ENCODE peak calls at places on chromosome 22, in nine cellular contexts. One of them, this sample, is unnamed.

GRCh38 chr22:42132457-42132856 is 1.8 kb upstream of the CYP2D6 start:
- DNase-seq in endothelial cell: no peak
- DNase-seq in Kasumi-1: no peak
- DNase-seq in left lobe of liver: peak; percentile 59
- DNase-seq in stimulated activated CD8-positive, alpha-beta memory T cell treated with anti-CD3 and anti-CD28 coated beads, Interleukin-4, amount 100 ng/mL, for 4 hours: no peak
- DNase-seq in lung: no peak
- DNase-seq in activated naive CD8-positive, alpha-beta T cell treated with anti-CD3 and anti-CD28 coated beads for 36 hours: no peak
- DNase-seq in activated CD4-positive, alpha-beta T cell treated with anti-CD3 and anti-CD28 coated beads, Interleukin-2, amount 10 ng/mL, durations not matched to agents 7 days and 5 days: no peak
- DNase-seq in NCI-H187: no peak
- DNase-seq in this sample: no peak

GRCh38 chr22:25747245-25747944 is 5.4 kb downstream of the MYO18B start:
- DNase-seq in endothelial cell: no peak
- DNase-seq in Kasumi-1: no peak
- DNase-seq in left lobe of liver: no peak
- DNase-seq in stimulated activated CD8-positive, alpha-beta memory T cell treated with anti-CD3 and anti-CD28 coated beads, Interleukin-4, amount 100 ng/mL, for 4 hours: no peak
- DNase-seq in lung: peak; percentile 38
- DNase-seq in activated naive CD8-positive, alpha-beta T cell treated with anti-CD3 and anti-CD28 coated beads for 36 hours: no peak
- DNase-seq in activated CD4-positive, alpha-beta T cell treated with anti-CD3 and anti-CD28 coated beads, Interleukin-2, amount 10 ng/mL, durations not matched to agents 7 days and 5 days: no peak
- DNase-seq in NCI-H187: no peak
- DNase-seq in this sample: no peak

GRCh38 chr22:49951001-49951677 is 9.4 kb upstream of the PIM3 start:
- DNase-seq in endothelial cell: no peak
- DNase-seq in Kasumi-1: no peak
- DNase-seq in left lobe of liver: no peak
- DNase-seq in stimulated activated CD8-positive, alpha-beta memory T cell treated with anti-CD3 and anti-CD28 coated beads, Interleukin-4, amount 100 ng/mL, for 4 hours: peak; percentile 88
- DNase-seq in lung: peak; percentile 95
- DNase-seq in activated naive CD8-positive, alpha-beta T cell treated with anti-CD3 and anti-CD28 coated beads for 36 hours: no peak
- DNase-seq in activated CD4-positive, alpha-beta T cell treated with anti-CD3 and anti-CD28 coated beads, Interleukin-2, amount 10 ng/mL, durations not matched to agents 7 days and 5 days: peak; percentile 67
- DNase-seq in NCI-H187: no peak
- DNase-seq in this sample: no peak

GRCh38 chr22:36673821-36674220 is 29.7 kb downstream of the CACNG2 start:
- DNase-seq in endothelial cell: no peak
- DNase-seq in Kasumi-1: no peak
- DNase-seq in left lobe of liver: no peak
- DNase-seq in stimulated activated CD8-positive, alpha-beta memory T cell treated with anti-CD3 and anti-CD28 coated beads, Interleukin-4, amount 100 ng/mL, for 4 hours: no peak
- DNase-seq in lung: no peak
- DNase-seq in activated naive CD8-positive, alpha-beta T cell treated with anti-CD3 and anti-CD28 coated beads for 36 hours: no peak
- DNase-seq in activated CD4-positive, alpha-beta T cell treated with anti-CD3 and anti-CD28 coated beads, Interleukin-2, amount 10 ng/mL, durations not matched to agents 7 days and 5 days: no peak
- DNase-seq in NCI-H187: no peak
- DNase-seq in this sample: no peak

GRCh38 chr22:37681556-37682049 is 4.5 kb upstream of the NOL12 start:
- DNase-seq in endothelial cell: peak; percentile 70
- DNase-seq in Kasumi-1: peak; percentile 81
- DNase-seq in left lobe of liver: peak; percentile 86
- DNase-seq in stimulated activated CD8-positive, alpha-beta memory T cell treated with anti-CD3 and anti-CD28 coated beads, Interleukin-4, amount 100 ng/mL, for 4 hours: peak; percentile 50
- DNase-seq in lung: peak; percentile 80
- DNase-seq in activated naive CD8-positive, alpha-beta T cell treated with anti-CD3 and anti-CD28 coated beads for 36 hours: peak; percentile 75
- DNase-seq in activated CD4-positive, alpha-beta T cell treated with anti-CD3 and anti-CD28 coated beads, Interleukin-2, amount 10 ng/mL, durations not matched to agents 7 days and 5 days: peak; percentile 82
- DNase-seq in NCI-H187: no peak
- DNase-seq in this sample: no peak

GRCh38 chr22:43726296-43726695 is 85.8 kb downstream of the EFCAB6 start:
- DNase-seq in endothelial cell: no peak
- DNase-seq in Kasumi-1: no peak
- DNase-seq in left lobe of liver: no peak
- DNase-seq in stimulated activated CD8-positive, alpha-beta memory T cell treated with anti-CD3 and anti-CD28 coated beads, Interleukin-4, amount 100 ng/mL, for 4 hours: no peak
- DNase-seq in lung: no peak
- DNase-seq in activated naive CD8-positive, alpha-beta T cell treated with anti-CD3 and anti-CD28 coated beads for 36 hours: no peak
- DNase-seq in activated CD4-positive, alpha-beta T cell treated with anti-CD3 and anti-CD28 coated beads, Interleukin-2, amount 10 ng/mL, durations not matched to agents 7 days and 5 days: no peak
- DNase-seq in NCI-H187: no peak
- DNase-seq in this sample: no peak

GRCh38 chr22:46366801-46367706 is 31.5 kb downstream of the TRMU start:
- DNase-seq in endothelial cell: no peak
- DNase-seq in Kasumi-1: no peak
- DNase-seq in left lobe of liver: no peak
- DNase-seq in stimulated activated CD8-positive, alpha-beta memory T cell treated with anti-CD3 and anti-CD28 coated beads, Interleukin-4, amount 100 ng/mL, for 4 hours: no peak
- DNase-seq in lung: no peak
- DNase-seq in activated naive CD8-positive, alpha-beta T cell treated with anti-CD3 and anti-CD28 coated beads for 36 hours: no peak
- DNase-seq in activated CD4-positive, alpha-beta T cell treated with anti-CD3 and anti-CD28 coated beads, Interleukin-2, amount 10 ng/mL, durations not matched to agents 7 days and 5 days: no peak
- DNase-seq in NCI-H187: no peak
- DNase-seq in this sample: no peak

GRCh38 chr22:24153353-24153752 is 27.9 kb upstream of the SUSD2 start:
- DNase-seq in endothelial cell: no peak
- DNase-seq in Kasumi-1: peak; percentile 16
- DNase-seq in left lobe of liver: no peak
- DNase-seq in stimulated activated CD8-positive, alpha-beta memory T cell treated with anti-CD3 and anti-CD28 coated beads, Interleukin-4, amount 100 ng/mL, for 4 hours: no peak
- DNase-seq in lung: no peak
- DNase-seq in activated naive CD8-positive, alpha-beta T cell treated with anti-CD3 and anti-CD28 coated beads for 36 hours: no peak
- DNase-seq in activated CD4-positive, alpha-beta T cell treated with anti-CD3 and anti-CD28 coated beads, Interleukin-2, amount 10 ng/mL, durations not matched to agents 7 days and 5 days: peak; percentile 68
- DNase-seq in NCI-H187: no peak
- DNase-seq in this sample: no peak